ENCODE peak calls at places on chromosomes 12 and 14, in five cellular contexts. One of them, this sample, is unnamed.
A peak's percentile ranks its signal among the peaks of the same experiment; 100 is the strongest.

GRCh38 chr14:60753264-60754126 is 18.9 kb downstream of the MNAT1 start:
- DNase-seq in HL-60: peak; percentile 93
- DNase-seq in fibroblast of lung: peak; percentile 66
- DNase-seq in retina: no peak
- DNase-seq in T-cell: peak; percentile 60
- DNase-seq in this sample: no peak

GRCh38 chr14:72883963-72884362 is 9.9 kb downstream of the DPF3 start:
- DNase-seq in T-cell: no peak
- DNase-seq in fibroblast of lung: no peak
- DNase-seq in HL-60: no peak
- DNase-seq in retina: no peak
- DNase-seq in this sample: no peak

GRCh38 chr14:94867931-94868597 is 98.2 kb upstream of the GSC start:
- DNase-seq in T-cell: no peak
- DNase-seq in HL-60: no peak
- DNase-seq in fibroblast of lung: no peak
- DNase-seq in retina: no peak
- DNase-seq in this sample: peak; percentile 24

GRCh38 chr12:30437616-30438015 is 258.1 kb downstream of the IPO8 start:
- DNase-seq in fibroblast of lung: peak; percentile 91
- DNase-seq in T-cell: no peak
- DNase-seq in HL-60: no peak
- DNase-seq in retina: no peak
- DNase-seq in this sample: no peak

GRCh38 chr14:86532219-86532618 is 1002.3 kb downstream of the FLRT2 start:
- DNase-seq in retina: no peak
- DNase-seq in HL-60: no peak
- DNase-seq in T-cell: no peak
- DNase-seq in fibroblast of lung: peak; percentile 29
- DNase-seq in this sample: no peak

GRCh38 chr14:51081712-51082111 is 13.2 kb downstream of the TRIM9 start:
- DNase-seq in HL-60: no peak
- DNase-seq in retina: no peak
- DNase-seq in fibroblast of lung: no peak
- DNase-seq in T-cell: no peak
- DNase-seq in this sample: no peak

GRCh38 chr12:20557076-20557475 is 138.1 kb upstream of the SLCO1C1 start:
- DNase-seq in HL-60: no peak
- DNase-seq in T-cell: no peak
- DNase-seq in fibroblast of lung: no peak
- DNase-seq in retina: peak; percentile 22
- DNase-seq in this sample: no peak

GRCh38 chr12:23221066-23221465 is 596.1 kb downstream of the ETNK1 start:
- DNase-seq in HL-60: no peak
- DNase-seq in retina: no peak
- DNase-seq in T-cell: no peak
- DNase-seq in fibroblast of lung: peak; percentile 6
- DNase-seq in this sample: peak; percentile 44

GRCh38 chr12:131430158-131430772 is 280.6 kb upstream of the SFSWAP start:
- DNase-seq in fibroblast of lung: no peak
- DNase-seq in T-cell: no peak
- DNase-seq in HL-60: no peak
- DNase-seq in retina: no peak
- DNase-seq in this sample: no peak

GRCh38 chr12:56221233-56221756 is 427 bp downstream of the RNF41 start:
- DNase-seq in T-cell: no peak
- DNase-seq in fibroblast of lung: peak; percentile 76
- DNase-seq in retina: peak; percentile 78
- DNase-seq in HL-60: no peak
- DNase-seq in this sample: peak; percentile 84

GRCh38 chr14:81408595-81408994 is 8.5 kb upstream of the STON2 start:
- DNase-seq in T-cell: no peak
- DNase-seq in HL-60: no peak
- DNase-seq in fibroblast of lung: no peak
- DNase-seq in retina: no peak
- DNase-seq in this sample: no peak

GRCh38 chr14:55327179-55327578 is 56.0 kb downstream of the FBXO34 start:
- DNase-seq in T-cell: no peak
- DNase-seq in fibroblast of lung: no peak
- DNase-seq in retina: no peak
- DNase-seq in HL-60: no peak
- DNase-seq in this sample: no peak

GRCh38 chr14:88550078-88550477 is 4.7 kb downstream of the PTPN21 start:
- DNase-seq in HL-60: no peak
- DNase-seq in T-cell: no peak
- DNase-seq in retina: no peak
- DNase-seq in fibroblast of lung: no peak
- DNase-seq in this sample: no peak

GRCh38 chr14:96095581-96096476 is 56.7 kb downstream of the C14orf132 start:
- DNase-seq in fibroblast of lung: peak; percentile 98
- DNase-seq in T-cell: no peak
- DNase-seq in HL-60: no peak
- DNase-seq in retina: peak; percentile 75
- DNase-seq in this sample: peak; percentile 41

GRCh38 chr12:115354007-115354452 is 670.1 kb upstream of the TBX3 start:
- DNase-seq in retina: no peak
- DNase-seq in HL-60: no peak
- DNase-seq in fibroblast of lung: peak; percentile 98
- DNase-seq in T-cell: no peak
- DNase-seq in this sample: no peak

GRCh38 chr12:57726884-57727757 is 11.4 kb downstream of the AGAP2 start:
- DNase-seq in HL-60: no peak
- DNase-seq in fibroblast of lung: peak; percentile 52
- DNase-seq in T-cell: no peak
- DNase-seq in retina: peak; percentile 77
- DNase-seq in this sample: peak; percentile 40

GRCh38 chr14:67641902-67642749 is 22.4 kb downstream of the ARG2 start:
- DNase-seq in HL-60: no peak
- DNase-seq in fibroblast of lung: no peak
- DNase-seq in T-cell: no peak
- DNase-seq in retina: no peak
- DNase-seq in this sample: no peak

GRCh38 chr14:22213110-22213509 is 375.9 kb downstream of the DAD1 start:
- DNase-seq in T-cell: no peak
- DNase-seq in retina: no peak
- DNase-seq in HL-60: peak; percentile 82
- DNase-seq in fibroblast of lung: peak; percentile 14
- DNase-seq in this sample: no peak

GRCh38 chr14:63922696-63923421 is 70.1 kb downstream of the SYNE2 start:
- DNase-seq in HL-60: no peak
- DNase-seq in retina: no peak
- DNase-seq in T-cell: no peak
- DNase-seq in fibroblast of lung: no peak
- DNase-seq in this sample: no peak

GRCh38 chr14:68548194-68549056 is 244.4 kb downstream of the ZFP36L1 start:
- DNase-seq in retina: peak; percentile 71
- DNase-seq in T-cell: no peak
- DNase-seq in fibroblast of lung: peak; percentile 99
- DNase-seq in HL-60: no peak
- DNase-seq in this sample: peak; percentile 68

GRCh38 chr12:837548-837947 is 85.2 kb downstream of the WNK1 start:
- DNase-seq in retina: no peak
- DNase-seq in HL-60: no peak
- DNase-seq in fibroblast of lung: no peak
- DNase-seq in T-cell: no peak
- DNase-seq in this sample: no peak

GRCh38 chr12:2980630-2981029 is 21.4 kb downstream of the TEAD4 start:
- DNase-seq in HL-60: no peak
- DNase-seq in retina: no peak
- DNase-seq in T-cell: no peak
- DNase-seq in fibroblast of lung: no peak
- DNase-seq in this sample: no peak

GRCh38 chr14:35420036-35420811 is 15.7 kb upstream of the NFKBIA start:
- DNase-seq in HL-60: no peak
- DNase-seq in T-cell: no peak
- DNase-seq in fibroblast of lung: peak; percentile 68
- DNase-seq in retina: no peak
- DNase-seq in this sample: no peak

GRCh38 chr14:43503508-43503907 is 1003.6 kb downstream of the FSCB start:
- DNase-seq in HL-60: no peak
- DNase-seq in fibroblast of lung: no peak
- DNase-seq in T-cell: no peak
- DNase-seq in retina: no peak
- DNase-seq in this sample: no peak

GRCh38 chr12:82745807-82746206 is 59.1 kb downstream of the TMTC2 start:
- DNase-seq in retina: no peak
- DNase-seq in HL-60: no peak
- DNase-seq in T-cell: no peak
- DNase-seq in fibroblast of lung: no peak
- DNase-seq in this sample: no peak

GRCh38 chr12:124044809-124045321 is 71.8 kb downstream of the ZNF664 start:
- DNase-seq in T-cell: peak; percentile 9
- DNase-seq in HL-60: peak; percentile 46
- DNase-seq in retina: peak; percentile 51
- DNase-seq in fibroblast of lung: no peak
- DNase-seq in this sample: peak; percentile 20

GRCh38 chr12:29320295-29321090 is 60.5 kb downstream of the ERGIC2 start:
- DNase-seq in T-cell: no peak
- DNase-seq in fibroblast of lung: peak; percentile 70
- DNase-seq in retina: no peak
- DNase-seq in HL-60: no peak
- DNase-seq in this sample: no peak

GRCh38 chr12:59861635-59862034 is 265.8 kb downstream of the SLC16A7 start:
- DNase-seq in HL-60: no peak
- DNase-seq in fibroblast of lung: peak; percentile 40
- DNase-seq in retina: no peak
- DNase-seq in T-cell: no peak
- DNase-seq in this sample: no peak

GRCh38 chr14:100523536-100524025 is 63.6 kb downstream of the BEGAIN start:
- DNase-seq in retina: no peak
- DNase-seq in T-cell: no peak
- DNase-seq in fibroblast of lung: no peak
- DNase-seq in HL-60: no peak
- DNase-seq in this sample: no peak

GRCh38 chr12:124210991-124211577 is 83.8 kb upstream of the RFLNA start:
- DNase-seq in T-cell: no peak
- DNase-seq in fibroblast of lung: no peak
- DNase-seq in HL-60: no peak
- DNase-seq in retina: no peak
- DNase-seq in this sample: no peak

GRCh38 chr12:101828463-101829196 is 2.1 kb downstream of the GNPTAB start:
- DNase-seq in T-cell: no peak
- DNase-seq in HL-60: no peak
- DNase-seq in retina: no peak
- DNase-seq in fibroblast of lung: no peak
- DNase-seq in this sample: no peak

GRCh38 chr14:91169951-91170350 is 56.1 kb downstream of the DGLUCY start:
- DNase-seq in HL-60: no peak
- DNase-seq in fibroblast of lung: no peak
- DNase-seq in retina: no peak
- DNase-seq in T-cell: no peak
- DNase-seq in this sample: no peak

GRCh38 chr14:54776361-54777001 is 126.1 kb downstream of the GCH1 start:
- DNase-seq in fibroblast of lung: peak; percentile 68
- DNase-seq in T-cell: peak; percentile 47
- DNase-seq in retina: no peak
- DNase-seq in HL-60: peak; percentile 88
- DNase-seq in this sample: no peak

This sample was measured in neural progenitor cell.